ENCODE peak calls at places on chromosomes 4 and X, in ten cellular contexts. One of them, this sample, is unnamed.

GRCh38 chr4:156609421-156609820 is 362.2 kb downstream of the PDGFC start:
- DNase-seq in left lung: no peak
- DNase-seq in transverse colon: peak
- DNase-seq in putamen: no peak
- DNase-seq in NCI-H748 treated with DMSO at 0.1 percent for 48 hours: no peak
- DNase-seq in AG10803: no peak
- DNase-seq in HT-29: no peak
- DNase-seq in HCT116: no peak
- DNase-seq in mesenchymal stem cell: no peak
- DNase-seq in fibroblast of lung: no peak
- DNase-seq in this sample: no peak

GRCh38 chrX:48649109-48649508 is 34.5 kb upstream of the WAS start:
- DNase-seq in fibroblast of lung: peak
- DNase-seq in HCT116: no peak
- DNase-seq in mesenchymal stem cell: peak
- DNase-seq in transverse colon: no peak
- DNase-seq in HT-29: no peak
- DNase-seq in putamen: no peak
- DNase-seq in NCI-H748 treated with DMSO at 0.1 percent for 48 hours: no peak
- DNase-seq in left lung: no peak
- DNase-seq in AG10803: no peak
- DNase-seq in this sample: no peak

GRCh38 chr4:76550966-76551780 is 116.1 kb downstream of the SHROOM3 start:
- DNase-seq in HCT116: no peak
- DNase-seq in mesenchymal stem cell: peak
- DNase-seq in putamen: no peak
- DNase-seq in left lung: no peak
- DNase-seq in transverse colon: no peak
- DNase-seq in AG10803: no peak
- DNase-seq in NCI-H748 treated with DMSO at 0.1 percent for 48 hours: no peak
- DNase-seq in fibroblast of lung: no peak
- DNase-seq in HT-29: no peak
- DNase-seq in this sample: no peak

GRCh38 chr4:22573198-22573597 is 57.3 kb upstream of the ADGRA3 start:
- DNase-seq in left lung: no peak
- DNase-seq in NCI-H748 treated with DMSO at 0.1 percent for 48 hours: no peak
- DNase-seq in mesenchymal stem cell: no peak
- DNase-seq in HT-29: no peak
- DNase-seq in fibroblast of lung: peak
- DNase-seq in AG10803: no peak
- DNase-seq in putamen: peak
- DNase-seq in HCT116: no peak
- DNase-seq in transverse colon: peak
- DNase-seq in this sample: no peak

GRCh38 chr4:156194896-156195295 is 241.2 kb upstream of the CTSO start:
- DNase-seq in HT-29: no peak
- DNase-seq in HCT116: no peak
- DNase-seq in mesenchymal stem cell: no peak
- DNase-seq in NCI-H748 treated with DMSO at 0.1 percent for 48 hours: no peak
- DNase-seq in transverse colon: no peak
- DNase-seq in AG10803: no peak
- DNase-seq in left lung: no peak
- DNase-seq in putamen: no peak
- DNase-seq in fibroblast of lung: no peak
- DNase-seq in this sample: no peak

GRCh38 chrX:55056820-55057690 is 17.8 kb upstream of the PAGE2B start:
- DNase-seq in HT-29: no peak
- DNase-seq in AG10803: peak
- DNase-seq in transverse colon: no peak
- DNase-seq in putamen: peak
- DNase-seq in fibroblast of lung: peak
- DNase-seq in NCI-H748 treated with DMSO at 0.1 percent for 48 hours: peak
- DNase-seq in left lung: no peak
- DNase-seq in mesenchymal stem cell: peak
- DNase-seq in HCT116: no peak
- DNase-seq in this sample: no peak

GRCh38 chrX:103565752-103566151 is 19.6 kb upstream of the TCEAL4 start:
- DNase-seq in left lung: no peak
- DNase-seq in fibroblast of lung: peak
- DNase-seq in putamen: no peak
- DNase-seq in HCT116: no peak
- DNase-seq in mesenchymal stem cell: peak
- DNase-seq in transverse colon: no peak
- DNase-seq in HT-29: no peak
- DNase-seq in NCI-H748 treated with DMSO at 0.1 percent for 48 hours: no peak
- DNase-seq in AG10803: peak
- DNase-seq in this sample: no peak

GRCh38 chr4:70676554-70677090 is 10.3 kb upstream of the JCHAIN start:
- DNase-seq in HCT116: no peak
- DNase-seq in NCI-H748 treated with DMSO at 0.1 percent for 48 hours: no peak
- DNase-seq in transverse colon: no peak
- DNase-seq in mesenchymal stem cell: no peak
- DNase-seq in left lung: no peak
- DNase-seq in HT-29: no peak
- DNase-seq in fibroblast of lung: no peak
- DNase-seq in putamen: no peak
- DNase-seq in AG10803: no peak
- DNase-seq in this sample: no peak